ENCODE peak calls at places on chromosome 15, in four cellular contexts. P is WTC11, J is K562, X is HepG2. A is an unnamed sample.

GRCh38 chr15:32717290-32718081 is at the start of gene GREM1:
- DNase-seq in P (peak), J (no peak), X (no peak), A (peak)

GRCh38 chr15:78977091-78977571 is 32.3 kb upstream of the CTSH start:
- DNase-seq in P (no peak), J (no peak), X (no peak), A (no peak)

GRCh38 chr15:89483079-89483478 is 13.3 kb downstream of the RHCG start:
- DNase-seq in P (no peak), J (no peak), X (no peak), A (no peak)

GRCh38 chr15:38817427-38818155 is 253.0 kb upstream of the RASGRP1 start:
- DNase-seq in P (peak), J (peak), X (peak), A (peak)

GRCh38 chr15:76939715-76940114 is 8.2 kb downstream of the RCN2 start:
- DNase-seq in P (no peak), J (no peak), X (no peak), A (no peak)

GRCh38 chr15:28921925-28922711 is 36.3 kb downstream of the APBA2 start:
- DNase-seq in P (peak), J (no peak), X (no peak), A (no peak)

GRCh38 chr15:52527898-52528464 is 699 bp downstream of the MYO5A start:
- DNase-seq in P (no peak), J (no peak), X (no peak), A (peak)

GRCh38 chr15:38555686-38556334 is 8.8 kb downstream of the RASGRP1 start:
- DNase-seq in P (no peak), J (no peak), X (no peak), A (no peak)

GRCh38 chr15:101239724-101240136 is 12.1 kb downstream of the CHSY1 start:
- DNase-seq in P (no peak), J (no peak), X (no peak), A (no peak)

GRCh38 chr15:93941687-93942086 is 289.7 kb upstream of the MCTP2 start:
- DNase-seq in P (no peak), J (no peak), X (no peak), A (no peak)

GRCh38 chr15:73927476-73928240 is 1.4 kb downstream of the LOXL1 start:
- DNase-seq in P (peak), J (peak), X (no peak), A (peak)

GRCh38 chr15:39455502-39455991 is 125.3 kb upstream of the THBS1 start:
- DNase-seq in P (no peak), J (peak), X (peak), A (peak)

GRCh38 chr15:40322531-40323238 is 807 bp upstream of the INAFM2 start:
- DNase-seq in P (no peak), J (no peak), X (peak), A (no peak)

GRCh38 chr15:31215490-31216209 is 111.0 kb upstream of the KLF13 start:
- DNase-seq in P (peak), J (peak), X (peak), A (peak)

DNA sequence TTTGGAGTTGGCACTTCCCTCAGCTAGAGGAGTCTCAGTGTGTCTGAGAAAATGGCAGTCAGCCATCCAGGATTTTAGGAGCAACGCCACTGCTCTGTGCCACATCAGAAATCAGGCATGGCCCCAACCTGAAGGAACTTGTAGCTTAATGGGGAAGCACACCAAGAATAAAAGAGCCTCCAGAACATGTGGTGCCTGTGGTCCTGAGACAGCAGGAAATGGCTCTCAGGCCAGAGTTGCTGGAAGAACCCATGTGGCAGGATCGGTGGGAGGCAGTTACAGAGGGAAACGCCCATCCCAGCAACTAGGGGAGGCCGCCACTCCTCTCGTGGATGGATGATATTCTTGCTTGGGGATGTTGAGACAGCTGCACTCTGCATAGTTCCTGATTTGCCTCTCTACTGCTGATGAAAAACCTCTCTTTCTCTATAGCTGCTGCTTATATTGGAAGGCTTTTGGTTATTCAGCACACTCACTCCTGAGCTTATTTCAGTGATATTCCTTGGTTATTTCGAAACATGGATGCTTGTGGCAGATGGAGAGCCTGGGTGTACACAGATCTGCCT is 52.5 kb downstream of the KLHL25 start:
- DNase-seq in P (no peak), J (no peak), X (no peak), A (peak)
- TF ChIP-seq FOXJ3 in P (no peak), J (no peak), X (no peak), A (no peak)

DNA sequence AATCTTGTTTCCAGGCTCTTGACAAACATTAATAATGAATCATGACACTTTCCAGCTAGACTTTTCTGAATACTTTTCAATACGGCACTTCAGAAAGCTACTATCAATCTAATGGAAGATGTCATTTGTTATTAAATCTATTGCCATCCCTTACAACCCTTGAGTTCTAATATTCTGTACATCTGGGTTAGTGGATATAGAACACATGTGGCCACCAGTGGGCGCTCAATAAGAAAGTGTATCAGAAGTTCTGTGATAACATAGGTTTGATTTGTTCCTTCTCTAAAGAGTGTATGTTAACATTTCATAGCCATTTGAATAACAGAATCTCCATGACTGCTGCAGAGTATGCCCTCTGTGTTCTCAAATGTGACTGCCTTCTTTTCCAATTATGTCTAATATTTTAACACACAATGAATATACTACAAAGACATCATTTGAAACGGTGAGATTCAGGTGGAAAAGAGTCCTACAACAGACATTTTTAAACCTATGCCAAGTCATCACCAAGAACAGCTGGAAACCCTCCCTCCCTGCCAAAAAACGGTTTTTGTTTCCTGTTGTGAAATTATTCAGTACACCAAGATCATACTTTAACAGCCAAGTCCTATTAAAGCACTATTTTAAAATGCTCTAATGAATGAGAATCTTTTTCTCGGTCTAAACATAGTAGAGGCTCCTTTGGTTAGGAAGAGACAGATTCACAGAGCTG is 22.2 kb downstream of the ALDH1A2 start:
- DNase-seq in P (peak), J (peak), X (peak), A (no peak)
- TF ChIP-seq USF2 in P (no peak), J (no peak), X (no peak), A (no peak)

DNA sequence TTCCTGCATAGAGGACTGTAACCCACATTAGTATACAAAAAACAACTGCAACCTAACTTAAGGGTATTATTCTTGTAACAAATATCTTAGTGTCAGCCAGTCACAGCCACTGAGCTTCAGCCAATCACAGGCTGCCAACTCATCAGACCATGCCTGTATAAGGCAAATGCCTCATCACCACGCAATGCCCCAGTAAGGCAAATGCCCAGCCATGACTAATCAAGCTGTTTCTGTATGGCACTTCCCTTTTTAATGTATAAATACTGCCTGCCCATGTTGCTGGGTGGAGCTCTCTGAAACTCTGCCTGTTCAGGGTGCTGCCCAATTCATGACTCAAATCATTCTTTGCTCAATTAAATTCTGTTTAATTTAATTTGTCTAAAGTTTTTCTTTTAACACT is 18.4 kb upstream of the GABRA5 start:
- DNase-seq in P (no peak), J (no peak), X (no peak), A (no peak)
- TF ChIP-seq FOXJ3 in P (no peak), J (no peak), X (no peak), A (no peak)

GRCh38 chr15:68551296-68551635 is 27.5 kb upstream of the CORO2B start:
- DNase-seq in P (no peak), J (no peak), X (no peak), A (no peak)

GRCh38 chr15:68552344-68552743 is 26.4 kb upstream of the CORO2B start:
- DNase-seq in P (no peak), J (no peak), X (no peak), A (no peak)

GRCh38 chr15:68553594-68553993 is 25.2 kb upstream of the CORO2B start:
- DNase-seq in P (no peak), J (no peak), X (no peak), A (no peak)

GRCh38 chr15:68553994-68554715 is 24.6 kb upstream of the CORO2B start:
- DNase-seq in P (peak), J (peak), X (peak), A (peak)

GRCh38 chr15:68552773-68553172 is 26.0 kb upstream of the CORO2B start:
- DNase-seq in P (no peak), J (no peak), X (no peak), A (no peak)
- TF ChIP-seq USF2 in P (no peak), J (no peak), X (no peak), A (no peak)

GRCh38 chr15:71103102-71103676 is 12.1 kb upstream of the THSD4 start:
- DNase-seq in P (no peak), J (no peak), X (peak), A (no peak)
- TF ChIP-seq FOXJ3 in P (no peak), J (no peak), X (no peak), A (no peak)

GRCh38 chr15:43828061-43828657 is 1.4 kb downstream of the WDR76 start:
- DNase-seq in P (no peak), J (no peak), X (no peak), A (peak)
- TF ChIP-seq USF2 in P (no peak), J (no peak), X (no peak), A (no peak)

GRCh38 chr15:25245801-25246622 is 192.8 kb downstream of the UBE3A start:
- DNase-seq in P (peak), J (no peak), X (no peak), A (no peak)
- TF ChIP-seq FOXJ3 in P (no peak), J (no peak), X (no peak), A (no peak)